ENCODE peak calls at places on chromosomes 5 and 9, in seven cellular contexts. Q, R, M, V, I, K and O are unnamed samples.

GRCh38 chr5:10355071-10355889 is 1.8 kb downstream of the MARCHF6 start:
- DNase-seq in Q (no peak), R (peak; percentile 54), M (peak; percentile 31), V (no peak), I (no peak), K (peak; percentile 20), O (peak; percentile 61)

GRCh38 chr9:133897675-133898074 is 94.4 kb downstream of the VAV2 start:
- DNase-seq in Q (no peak), R (no peak), M (peak; percentile 35), V (no peak), I (no peak), K (no peak), O (no peak)

GRCh38 chr9:91844656-91845291 is 105.3 kb downstream of the ROR2 start:
- DNase-seq in Q (no peak), R (no peak), M (no peak), V (no peak), I (no peak), K (no peak), O (no peak)

GRCh38 chr9:135521608-135522095 is 412 bp downstream of the LCN1 start:
- DNase-seq in Q (no peak), R (no peak), M (no peak), V (no peak), I (no peak), K (no peak), O (no peak)

GRCh38 chr5:118126159-118126558 is 862.2 kb downstream of the DTWD2 start:
- DNase-seq in Q (no peak), R (no peak), M (no peak), V (no peak), I (no peak), K (no peak), O (no peak)

GRCh38 chr9:134474058-134474370 is 147.8 kb downstream of the RXRA start:
- DNase-seq in Q (no peak), R (no peak), M (peak; percentile 75), V (no peak), I (no peak), K (no peak), O (no peak)

GRCh38 chr9:130128251-130128650 is 44.0 kb upstream of the NCS1 start:
- DNase-seq in Q (no peak), R (peak; percentile 59), M (no peak), V (no peak), I (peak; percentile 64), K (no peak), O (peak; percentile 91)

GRCh38 chr5:172920447-172920849 is 38.8 kb upstream of the RPL26L1 start:
- DNase-seq in Q (peak; percentile 69), R (no peak), M (peak; percentile 99), V (no peak), I (no peak), K (no peak), O (no peak)

GRCh38 chr5:668299-668995 is 24.7 kb downstream of the TPPP start:
- DNase-seq in Q (no peak), R (no peak), M (no peak), V (no peak), I (no peak), K (no peak), O (no peak)

GRCh38 chr5:179827684-179828083 is 7.0 kb downstream of the SQSTM1 start:
- DNase-seq in Q (no peak), R (peak; percentile 76), M (peak; percentile 80), V (no peak), I (no peak), K (no peak), O (peak; percentile 97)

GRCh38 chr5:63131618-63132285 is 553.1 kb downstream of the LRRC70 start:
- DNase-seq in Q (no peak), R (no peak), M (peak; percentile 91), V (no peak), I (no peak), K (no peak), O (no peak)

GRCh38 chr5:76742586-76742985 is 26.7 kb downstream of the F2R start:
- DNase-seq in Q (no peak), R (no peak), M (peak; percentile 80), V (no peak), I (no peak), K (no peak), O (no peak)

GRCh38 chr5:5643481-5643880 is 221.0 kb downstream of the ICE1 start:
- DNase-seq in Q (no peak), R (no peak), M (no peak), V (no peak), I (no peak), K (no peak), O (no peak)